ENCODE peak calls at places on chromosomes 2 and 18, in seven cellular contexts. W is MM.1S, A is GM23248, C is PC-3, N is PC-9, X is HCT116, L is hepatocyte. J is an unnamed sample.

GRCh38 chr18:37251679-37252078 is 313.9 kb downstream of the CELF4 start:
- DNase-seq in W (no peak), A (peak; percentile 11), C (peak; percentile 49), N (peak; percentile 23), X (no peak), L (no peak), J (no peak)

GRCh38 chr2:127721311-127721977 is 20.1 kb downstream of the SFT2D3 start:
- DNase-seq in W (no peak), A (peak; percentile 63), C (peak; percentile 53), N (peak; percentile 58), X (no peak), L (no peak), J (no peak)

GRCh38 chr2:230218411-230218810 is 1.4 kb downstream of the SP110 start:
- DNase-seq in W (no peak), A (peak; percentile 2), C (no peak), N (no peak), X (no peak), L (no peak), J (no peak)

GRCh38 chr2:206275274-206276160 is 1.1 kb downstream of the ZDBF2 start:
- DNase-seq in W (peak; percentile 91), A (peak; percentile 53), C (peak; percentile 22), N (no peak), X (no peak), L (peak; percentile 46), J (peak; percentile 72)

GRCh38 chr18:33755918-33756590 is 178.0 kb downstream of the ASXL3 start:
- DNase-seq in W (no peak), A (peak; percentile 95), C (peak; percentile 64), N (no peak), X (no peak), L (peak; percentile 73), J (no peak)

GRCh38 chr2:157894694-157895450 is 18.7 kb upstream of the ACVR1 start:
- DNase-seq in W (no peak), A (peak; percentile 90), C (peak; percentile 69), N (no peak), X (no peak), L (peak; percentile 48), J (no peak)

GRCh38 chr2:26612522-26613240 is 28.5 kb downstream of the CIB4 start:
- DNase-seq in W (no peak), A (no peak), C (no peak), N (peak; percentile 30), X (no peak), L (no peak), J (no peak)

GRCh38 chr2:168475636-168476035 is 19.6 kb downstream of the CERS6 start:
- DNase-seq in W (no peak), A (no peak), C (no peak), N (no peak), X (no peak), L (no peak), J (no peak)

GRCh38 chr2:92073036-92073814 is 2798.0 kb upstream of the TEKT4 start:
- DNase-seq in W (no peak), A (no peak), C (no peak), N (no peak), X (no peak), L (peak; percentile 2), J (no peak)

GRCh38 chr2:85921659-85922058 is 32.9 kb upstream of the ST3GAL5 start:
- DNase-seq in W (no peak), A (no peak), C (no peak), N (no peak), X (no peak), L (no peak), J (no peak)

GRCh38 chr2:145751155-145751554 is 1231.2 kb upstream of the ZEB2 start:
- DNase-seq in W (no peak), A (no peak), C (no peak), N (no peak), X (no peak), L (no peak), J (no peak)

GRCh38 chr2:206127656-206128055 is 31.6 kb downstream of the NDUFS1 start:
- DNase-seq in W (no peak), A (peak; percentile 20), C (peak; percentile 21), N (no peak), X (no peak), L (no peak), J (peak; percentile 7)

GRCh38 chr2:49175831-49176230 is 21.5 kb upstream of the FSHR start:
- DNase-seq in W (no peak), A (no peak), C (no peak), N (no peak), X (no peak), L (no peak), J (no peak)

GRCh38 chr2:85717308-85718005 is 23.3 kb downstream of the GNLY start:
- DNase-seq in W (no peak), A (peak; percentile 90), C (no peak), N (no peak), X (no peak), L (no peak), J (no peak)

GRCh38 chr18:74963820-74964446 is 245.0 kb downstream of the PTGR3 start:
- DNase-seq in W (peak; percentile 61), A (peak; percentile 67), C (peak; percentile 63), N (peak; percentile 7), X (peak; percentile 33), L (peak; percentile 43), J (peak; percentile 76)

GRCh38 chr18:67651438-67651837 is 134.9 kb upstream of the DSEL start:
- DNase-seq in W (no peak), A (peak; percentile 66), C (no peak), N (no peak), X (no peak), L (no peak), J (no peak)

GRCh38 chr2:27527182-27527581 is 30.5 kb downstream of the GCKR start:
- DNase-seq in W (no peak), A (peak; percentile 41), C (peak; percentile 75), N (peak; percentile 45), X (peak; percentile 33), L (no peak), J (no peak)

GRCh38 chr2:134276381-134277172 is 22.7 kb downstream of the MGAT5 start:
- DNase-seq in W (no peak), A (peak; percentile 22), C (peak; percentile 11), N (no peak), X (no peak), L (no peak), J (no peak)

GRCh38 chr2:202036601-202037037 is 3.0 kb downstream of the FZD7 start:
- DNase-seq in W (no peak), A (peak; percentile 46), C (no peak), N (peak; percentile 7), X (no peak), L (no peak), J (no peak)

GRCh38 chr18:80246656-80247402 is 485 bp downstream of the PARD6G start:
- DNase-seq in W (no peak), A (peak; percentile 49), C (peak; percentile 6), N (no peak), X (no peak), L (peak; percentile 46), J (peak; percentile 66)

GRCh38 chr18:58078889-58079573 is 35.0 kb downstream of the NEDD4L start:
- DNase-seq in W (no peak), A (no peak), C (no peak), N (no peak), X (no peak), L (no peak), J (no peak)

GRCh38 chr2:112493858-112494648 is 12.1 kb downstream of the TTL start:
- DNase-seq in W (no peak), A (peak; percentile 92), C (peak; percentile 86), N (peak; percentile 35), X (no peak), L (peak; percentile 66), J (no peak)

GRCh38 chr2:204074434-204074833 is 137.9 kb downstream of the ICOS start:
- DNase-seq in W (no peak), A (peak; percentile 65), C (no peak), N (no peak), X (no peak), L (peak; percentile 23), J (no peak)

GRCh38 chr2:15861898-15862297 is 78.5 kb upstream of the MYCN start:
- DNase-seq in W (no peak), A (no peak), C (no peak), N (no peak), X (no peak), L (no peak), J (no peak)
- H3K9me2 ChIP-seq in W (no peaks in the 10 kb centered on the region), A (no peaks in the 10 kb centered on the region), C (no peaks in the 10 kb centered on the region), N (no peaks in the 10 kb centered on the region), X (no peaks in the 10 kb centered on the region), L (no peaks in the 10 kb centered on the region), J (no peaks in the 10 kb centered on the region)

GRCh38 chr2:170713280-170714155 is 1.6 kb upstream of the SP5 start:
- DNase-seq in W (no peak), A (no peak), C (no peak), N (peak; percentile 14), X (no peak), L (peak; percentile 31), J (peak; percentile 37)
- TF ChIP-seq EZH2 in W (no peak), A (no peak), C (no peak), N (no peak), X (no peak), L (peak; percentile 40), J (peak; percentile 78)

DNA sequence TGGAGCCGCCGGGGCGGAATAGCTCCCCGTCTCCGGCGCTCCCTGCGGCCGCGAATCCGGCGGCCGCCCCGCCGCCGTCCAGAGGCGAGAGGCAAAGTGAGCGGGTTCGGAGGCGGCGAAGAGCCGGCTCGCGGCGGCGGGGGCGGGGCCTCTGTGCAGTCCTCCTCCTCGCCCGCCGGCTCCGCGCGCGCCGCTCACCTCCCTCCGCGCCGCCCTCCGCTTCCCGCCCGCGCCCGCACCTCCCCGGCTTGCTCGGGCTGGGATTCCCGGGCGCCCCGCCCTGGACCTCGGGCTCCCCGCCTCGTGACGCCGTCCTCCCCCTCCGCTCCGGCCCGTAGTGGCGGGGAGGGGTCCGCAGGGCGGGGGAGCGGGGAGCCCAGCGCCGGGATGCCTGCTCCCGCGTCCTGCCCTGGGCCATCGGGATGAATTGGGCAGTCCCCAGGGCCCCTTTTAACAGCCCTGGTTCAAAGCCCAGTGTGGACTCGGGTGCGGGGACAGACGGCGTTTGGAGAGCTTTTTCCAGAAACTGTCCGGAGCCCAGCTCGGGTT is at the start of gene KCNG3:
- DNase-seq in W (peak; percentile 77), A (peak; percentile 67), C (peak; percentile 65), N (peak; percentile 80), X (no peak), L (peak; percentile 89), J (peak; percentile 89)
- H3K9me2 ChIP-seq in W (no peaks in the 10 kb centered on the region), A (no peaks in the 10 kb centered on the region), C (no peaks in the 10 kb centered on the region), N (no peaks in the 10 kb centered on the region), X (no peaks in the 10 kb centered on the region), L (no peaks in the 10 kb centered on the region), J (no peaks in the 10 kb centered on the region)

GRCh38 chr2:10078704-10079191 is 1.5 kb downstream of the CYS1 start:
- DNase-seq in W (no peak), A (no peak), C (no peak), N (no peak), X (no peak), L (no peak), J (no peak)

GRCh38 chr2:10080536-10081304 is 509 bp upstream of the CYS1 start:
- DNase-seq in W (peak; percentile 44), A (no peak), C (no peak), N (no peak), X (no peak), L (peak; percentile 27), J (peak; percentile 47)

GRCh38 chr2:10078001-10078400 is 2.2 kb downstream of the CYS1 start:
- DNase-seq in W (no peak), A (no peak), C (no peak), N (no peak), X (no peak), L (no peak), J (no peak)

GRCh38 chr2:10079931-10080535 is at the start of gene CYS1:
- DNase-seq in W (no peak), A (peak; percentile 66), C (no peak), N (peak; percentile 51), X (no peak), L (peak; percentile 71), J (peak; percentile 69)

GRCh38 chr2:10079192-10079930 is 850 bp downstream of the CYS1 start:
- DNase-seq in W (no peak), A (peak; percentile 84), C (peak; percentile 45), N (peak; percentile 38), X (no peak), L (peak; percentile 64), J (peak; percentile 67)
- TF ChIP-seq EZH2 in W (no peak), A (no peak), C (no peak), N (peak; percentile 98), X (no peak), L (peak; percentile 69), J (no peak)